ENCODE peak calls at places on chromosomes 6 and 20, in five cellular contexts. X is CD8-positive, alpha-beta T cell; R is tibial nerve; M is lung; L is mucosa of descending colon. D is an unnamed sample. For H3K36me3, the result is how much of the 10 kb centered on the place peaks cover.

GRCh38 chr6:1250489-1251197 is 61.3 kb upstream of the FOXQ1 start:
- DNase-seq in M (no peak), R (no peak), L (no peak), X (no peak), D (no peak)

GRCh38 chr6:2918936-2919335 is 15.8 kb upstream of the SERPINB9 start:
- DNase-seq in M (peak), L (no peak), R (no peak), X (peak), D (no peak)

GRCh38 chr6:54072708-54073313 is 38.4 kb upstream of the MLIP start:
- DNase-seq in M (no peak), L (no peak), X (no peak), R (no peak), D (no peak)

GRCh38 chr6:106939848-106940247 is 34.7 kb downstream of the CD24 start:
- DNase-seq in M (no peak), X (no peak), R (no peak), L (no peak), D (no peak)

GRCh38 chr20:54345817-54346216 is 129.6 kb upstream of the DOK5 start:
- DNase-seq in M (no peak), X (no peak), R (no peak), L (no peak), D (no peak)

GRCh38 chr6:114747995-114748625 is 405.3 kb upstream of the HS3ST5 start:
- DNase-seq in R (peak), L (peak), X (no peak), M (peak), D (peak)

GRCh38 chr20:37786043-37786442 is 92.2 kb downstream of the CTNNBL1 start:
- DNase-seq in R (no peak), L (no peak), X (no peak), M (no peak), D (no peak)

GRCh38 chr20:13219327-13220193 is 1.5 kb upstream of the ISM1 start:
- DNase-seq in X (no peak), L (no peak), R (no peak), M (no peak), D (no peak)

GRCh38 chr20:23920408-23920780 is 40.8 kb upstream of the CST5 start:
- DNase-seq in R (no peak), X (no peak), M (no peak), L (no peak), D (no peak)

GRCh38 chr20:1651268-1651667 is 6.3 kb downstream of the SIRPG start:
- DNase-seq in R (no peak), L (no peak), M (no peak), X (peak), D (no peak)

GRCh38 chr20:33119725-33120720 is 40.6 kb downstream of the BPIFB4 start:
- DNase-seq in X (no peak), M (no peak), L (no peak), R (no peak), D (no peak)

GRCh38 chr6:126118934-126119333 is 132.6 kb downstream of the TRMT11 start:
- DNase-seq in L (no peak), X (no peak), M (no peak), R (no peak), D (no peak)

GRCh38 chr20:59246691-59247090 is 53.7 kb upstream of the EDN3 start:
- DNase-seq in L (no peak), M (no peak), X (no peak), R (no peak), D (no peak)

GRCh38 chr6:159826968-159827647 is 27.0 kb downstream of the PNLDC1 start:
- DNase-seq in L (no peak), R (no peak), M (no peak), X (no peak), D (no peak)

GRCh38 chr20:51803157-51803854 is 985 bp upstream of the SALL4 start:
- DNase-seq in L (no peak), M (no peak), X (no peak), R (no peak), D (no peak)

GRCh38 chr20:48846516-48847492 is 19.0 kb upstream of the PREX1 start:
- DNase-seq in R (no peak), L (no peak), X (no peak), M (no peak), D (no peak)

GRCh38 chr20:34948030-34948429 is 7.6 kb downstream of the GSS start:
- DNase-seq in M (no peak), X (no peak), L (no peak), R (no peak), D (no peak)

GRCh38 chr6:21082091-21082490 is 511.5 kb upstream of the SOX4 start:
- DNase-seq in L (no peak), R (no peak), X (no peak), M (no peak), D (no peak)

DNA sequence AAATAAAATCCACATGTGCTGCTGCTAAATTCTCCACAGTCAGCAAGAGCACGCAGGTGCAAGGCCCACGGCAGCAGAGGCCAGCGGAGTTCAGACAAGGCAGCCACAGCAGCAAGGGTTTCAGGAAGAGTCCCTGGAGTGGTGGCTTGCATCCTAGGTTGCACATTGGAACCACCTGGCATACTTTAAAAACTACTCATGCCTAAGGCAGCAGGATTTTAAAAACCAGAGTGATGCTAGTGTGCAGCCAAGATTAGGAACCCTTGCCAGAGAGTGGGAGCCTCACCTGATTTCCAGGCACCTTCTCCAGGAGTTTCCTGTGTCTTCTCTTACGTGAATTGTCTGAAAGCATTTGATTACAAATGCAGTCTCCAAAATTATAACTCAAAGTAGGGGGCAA is 104.0 kb upstream of the GPR6 start:
- DNase-seq in X (no peak), M (no peak), R (no peak), L (no peak), D (no peak)
- TF ChIP-seq CTCF in X (no peak), M (no peak), R (no peak), L (no peak), D (no peak)

GRCh38 chr20:11919571-11919970 is 1.9 kb downstream of the BTBD3 start:
- DNase-seq in R (no peak), M (no peak), L (no peak), X (no peak), D (no peak)

GRCh38 chr20:11919046-11919445 is 1.4 kb downstream of the BTBD3 start:
- DNase-seq in X (no peak), R (no peak), M (no peak), L (no peak), D (no peak)

GRCh38 chr20:11918280-11918952 is 723 bp downstream of the BTBD3 start:
- DNase-seq in M (no peak), L (no peak), X (no peak), R (no peak), D (no peak)

GRCh38 chr20:11920083-11920482 is 2.4 kb downstream of the BTBD3 start:
- DNase-seq in R (no peak), X (no peak), M (no peak), L (no peak), D (no peak)

DNA sequence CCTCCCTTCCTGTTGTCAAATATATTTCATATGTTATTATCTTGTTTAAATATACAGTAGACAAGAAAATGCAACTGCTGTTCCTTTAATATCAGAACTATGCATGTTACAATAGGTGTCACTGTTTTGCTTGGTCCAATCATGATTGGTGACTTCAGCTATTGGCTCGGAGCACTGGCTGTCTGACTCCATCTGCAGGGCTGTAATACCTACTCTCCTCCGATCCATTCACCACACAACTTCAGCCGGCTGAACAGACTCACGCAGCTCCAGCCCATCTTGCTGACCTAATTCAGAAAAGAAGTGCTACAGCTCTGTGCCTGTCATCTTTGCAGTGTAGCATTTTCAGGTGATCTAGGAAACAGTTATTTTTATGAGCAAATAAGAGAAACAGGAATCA is at the start of gene BTBD3:
- DNase-seq in L (peak), R (no peak), X (no peak), M (peak), D (no peak)
- H3K4me3 ChIP-seq in L (no peak), R (peak), X (no peak), M (peak), D (no peak)

DNA sequence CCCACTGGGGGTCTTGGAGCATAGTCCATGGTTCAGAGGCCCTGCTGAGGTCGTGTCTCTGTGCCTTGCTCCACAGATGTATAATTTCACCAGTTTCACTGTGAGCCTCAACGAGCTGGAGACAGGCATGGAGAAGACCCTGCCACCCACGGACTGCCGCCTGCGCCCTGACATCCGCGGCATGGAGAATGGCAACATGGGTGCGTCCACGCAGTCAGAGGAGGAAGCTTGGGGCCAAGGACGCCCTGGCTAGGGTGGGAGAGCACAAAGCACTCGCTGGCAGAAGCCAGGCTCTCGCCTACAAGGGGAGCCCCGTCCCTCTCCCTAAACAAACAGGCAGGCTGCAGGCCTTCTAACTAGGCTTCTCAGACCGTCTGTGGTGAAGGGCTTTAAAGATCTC is 13.7 kb upstream of the ADRM1 start:
- DNase-seq in L (no peak), M (no peak), X (no peak), R (no peak), D (no peak)
- H3K36me3 ChIP-seq in L (under half), M (under half), X (under half), R (half or more), D (under half)

GRCh38 chr6:166770216-166771116 is 143.4 kb upstream of the RPS6KA2 start:
- DNase-seq in L (no peak), M (peak), R (no peak), X (peak), D (no peak)
- TF ChIP-seq CTCF in L (no peak), M (no peak), R (no peak), X (no peak), D (peak)

GRCh38 chr20:50398471-50399002 is 111.6 kb upstream of the PTPN1 start:
- DNase-seq in M (no peak), R (no peak), X (no peak), L (no peak), D (no peak)
- H3K4me3 ChIP-seq in M (no peak), R (no peak), X (no peak), L (no peak), D (no peak)

GRCh38 chr20:62812181-62812906 is 4.5 kb upstream of the COL9A3 start:
- DNase-seq in M (no peak), L (no peak), R (no peak), X (no peak), D (no peak)
- H3K36me3 ChIP-seq in M (half or more), L (under half), R (half or more), X (under half), D (under half)

GRCh38 chr6:31711233-31711632 is 3.9 kb upstream of the LY6G6D start:
- DNase-seq in R (no peak), X (no peak), L (peak), M (no peak), D (no peak)

GRCh38 chr6:31710490-31711219 is 4.0 kb downstream of the LY6G6F start:
- DNase-seq in M (no peak), X (no peak), L (no peak), R (no peak), D (no peak)

GRCh38 chr6:31713465-31713864 is 1.7 kb upstream of the LY6G6D start:
- DNase-seq in L (no peak), X (no peak), R (no peak), M (no peak), D (no peak)

GRCh38 chr6:31713991-31714684 is 1.0 kb upstream of the LY6G6D start:
- DNase-seq in L (no peak), R (no peak), M (no peak), X (no peak), D (no peak)

GRCh38 chr6:31712296-31712695 is 2.9 kb upstream of the LY6G6D start:
- DNase-seq in X (no peak), L (no peak), M (no peak), R (no peak), D (no peak)
- TF ChIP-seq CTCF in X (no peak), L (no peak), M (no peak), R (no peak), D (peak)

D was measured in kidney epithelial cell.